ENCODE peak calls at places on chromosomes 13 and 19, in eight cellular contexts. T, N, A, L, O, G, V and W are unnamed samples.

GRCh38 chr19:5893907-5894703 is 9.5 kb downstream of the NDUFA11 start:
- DNase-seq in T (no peak), N (peak), A (no peak), L (no peak), O (no peak), G (no peak), V (no peak), W (peak)

GRCh38 chr13:71880753-71881541 is 13.9 kb upstream of the DACH1 start:
- DNase-seq in T (no peak), N (no peak), A (no peak), L (no peak), O (no peak), G (no peak), V (no peak), W (no peak)

GRCh38 chr13:64074989-64075474 is 2659.4 kb upstream of the PCDH20 start:
- DNase-seq in T (no peak), N (no peak), A (no peak), L (no peak), O (no peak), G (no peak), V (no peak), W (no peak)

GRCh38 chr13:111256946-111257345 is 63.5 kb upstream of the TEX29 start:
- DNase-seq in T (no peak), N (no peak), A (no peak), L (no peak), O (no peak), G (no peak), V (no peak), W (no peak)

GRCh38 chr19:15330801-15331418 is 1.4 kb downstream of the BRD4 start:
- DNase-seq in T (peak), N (no peak), A (peak), L (no peak), O (no peak), G (peak), V (no peak), W (no peak)

GRCh38 chr13:27283906-27284523 is 13.4 kb downstream of the RASL11A start:
- DNase-seq in T (no peak), N (no peak), A (peak), L (no peak), O (no peak), G (peak), V (no peak), W (no peak)

GRCh38 chr19:3863648-3864047 is 5.2 kb downstream of the ZFR2 start:
- DNase-seq in T (no peak), N (no peak), A (no peak), L (no peak), O (no peak), G (no peak), V (peak), W (no peak)

GRCh38 chr13:110305949-110306339 is 1.0 kb downstream of the COL4A1 start:
- DNase-seq in T (no peak), N (peak), A (no peak), L (no peak), O (no peak), G (no peak), V (no peak), W (no peak)

GRCh38 chr19:3433313-3433712 is 47.0 kb downstream of the SMIM24 start:
- DNase-seq in T (no peak), N (no peak), A (no peak), L (no peak), O (no peak), G (no peak), V (no peak), W (no peak)

GRCh38 chr13:33050161-33050560 is 33.9 kb downstream of the KL start:
- DNase-seq in T (no peak), N (no peak), A (no peak), L (no peak), O (no peak), G (no peak), V (no peak), W (no peak)

GRCh38 chr19:47343194-47343802 is 5.8 kb upstream of the DHX34 start:
- DNase-seq in T (no peak), N (no peak), A (no peak), L (no peak), O (no peak), G (no peak), V (no peak), W (no peak)

GRCh38 chr13:109869312-109870237 is 83.2 kb upstream of the IRS2 start:
- DNase-seq in T (peak), N (peak), A (peak), L (no peak), O (peak), G (peak), V (no peak), W (peak)

GRCh38 chr13:81539643-81540150 is 1198.8 kb upstream of the SPRY2 start:
- DNase-seq in T (no peak), N (no peak), A (no peak), L (no peak), O (no peak), G (no peak), V (no peak), W (no peak)

GRCh38 chr13:41398494-41399190 is 58.7 kb upstream of the RGCC start:
- DNase-seq in T (no peak), N (no peak), A (no peak), L (no peak), O (no peak), G (no peak), V (no peak), W (no peak)

GRCh38 chr13:28459911-28460310 is 35.0 kb downstream of the FLT1 start:
- DNase-seq in T (no peak), N (no peak), A (no peak), L (no peak), O (no peak), G (no peak), V (peak), W (no peak)

GRCh38 chr19:40811478-40812341 is 12.7 kb downstream of the EGLN2 start:
- DNase-seq in T (no peak), N (peak), A (no peak), L (no peak), O (peak), G (no peak), V (no peak), W (no peak)

GRCh38 chr13:87094646-87095045 is 576.5 kb upstream of the SLITRK5 start:
- DNase-seq in T (no peak), N (no peak), A (no peak), L (no peak), O (no peak), G (no peak), V (no peak), W (no peak)

GRCh38 chr13:41028051-41028450 is 8.9 kb upstream of the ELF1 start:
- DNase-seq in T (peak), N (no peak), A (no peak), L (no peak), O (no peak), G (no peak), V (no peak), W (no peak)

GRCh38 chr19:926595-927043 is 784 bp downstream of the ARID3A start:
- DNase-seq in T (no peak), N (peak), A (peak), L (no peak), O (no peak), G (no peak), V (no peak), W (no peak)

GRCh38 chr13:33123066-33123940 is 107.1 kb downstream of the KL start:
- DNase-seq in T (peak), N (peak), A (no peak), L (peak), O (no peak), G (peak), V (no peak), W (no peak)

GRCh38 chr13:79451500-79451962 is 29.4 kb upstream of the NDFIP2 start:
- DNase-seq in T (peak), N (no peak), A (peak), L (no peak), O (peak), G (peak), V (no peak), W (peak)

GRCh38 chr13:56378566-56378965 is 762.2 kb upstream of the PRR20A start:
- DNase-seq in T (no peak), N (no peak), A (no peak), L (no peak), O (no peak), G (no peak), V (no peak), W (no peak)

GRCh38 chr13:111911754-111912452 is 155.0 kb upstream of the SOX1 start:
- DNase-seq in T (no peak), N (no peak), A (no peak), L (no peak), O (no peak), G (no peak), V (no peak), W (no peak)

GRCh38 chr13:26019881-26020535 is 31.8 kb downstream of the SHISA2 start:
- DNase-seq in T (peak), N (no peak), A (no peak), L (no peak), O (no peak), G (peak), V (no peak), W (no peak)

GRCh38 chr19:54418030-54418929 is 3.0 kb downstream of the TTYH1 start:
- DNase-seq in T (peak), N (no peak), A (peak), L (no peak), O (no peak), G (peak), V (no peak), W (no peak)

GRCh38 chr13:72530471-72530870 is 197.0 kb downstream of the MZT1 start:
- DNase-seq in T (peak), N (no peak), A (no peak), L (no peak), O (no peak), G (no peak), V (no peak), W (no peak)

GRCh38 chr13:30341815-30342570 is 34.6 kb upstream of the KATNAL1 start:
- DNase-seq in T (peak), N (peak), A (no peak), L (peak), O (no peak), G (peak), V (peak), W (peak)

GRCh38 chr19:49916839-49917733 is 11.9 kb upstream of the ATF5 start:
- DNase-seq in T (no peak), N (no peak), A (no peak), L (no peak), O (no peak), G (no peak), V (no peak), W (no peak)
- TF ChIP-seq CTCF in T (no peak), N (no peak), A (peak), L (no peak), O (no peak), G (no peak), V (no peak), W (peak)

GRCh38 chr19:32068805-32069204 is 276.6 kb upstream of the ZNF507 start:
- DNase-seq in T (no peak), N (no peak), A (no peak), L (no peak), O (no peak), G (no peak), V (no peak), W (no peak)

GRCh38 chr19:32070101-32070500 is 275.3 kb upstream of the ZNF507 start:
- DNase-seq in T (no peak), N (no peak), A (no peak), L (no peak), O (no peak), G (no peak), V (no peak), W (no peak)

GRCh38 chr19:32063601-32064000 is 281.8 kb upstream of the ZNF507 start:
- DNase-seq in T (no peak), N (no peak), A (no peak), L (no peak), O (no peak), G (no peak), V (no peak), W (no peak)

GRCh38 chr19:32066056-32066455 is 279.4 kb upstream of the ZNF507 start:
- DNase-seq in T (no peak), N (no peak), A (no peak), L (no peak), O (no peak), G (no peak), V (no peak), W (no peak)

DNA sequence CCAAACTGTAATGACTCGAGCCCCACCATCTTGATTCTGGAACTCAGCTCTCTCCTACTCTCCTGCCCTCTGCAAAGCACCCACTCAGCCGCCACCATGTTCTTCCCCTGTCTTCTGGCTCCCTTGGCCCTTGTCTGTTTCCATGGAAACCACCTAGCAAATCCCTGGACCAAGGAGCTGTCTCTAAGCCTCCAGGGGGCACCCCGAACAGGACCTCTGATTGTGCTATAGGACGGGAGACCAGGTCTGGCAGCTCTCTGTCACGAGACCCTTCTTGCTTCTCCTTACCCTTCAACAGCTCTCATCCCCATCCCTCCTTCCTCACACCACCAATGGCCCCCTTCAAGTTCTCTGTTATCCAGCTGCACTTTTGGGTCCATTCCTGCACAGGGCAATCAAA is 277.7 kb upstream of the ZNF507 start:
- DNase-seq in T (no peak), N (no peak), A (peak), L (no peak), O (no peak), G (no peak), V (no peak), W (no peak)
- TF ChIP-seq CTCF in T (no peak), N (no peak), A (no peak), L (no peak), O (no peak), G (no peak), V (no peak), W (no peak)

DNA sequence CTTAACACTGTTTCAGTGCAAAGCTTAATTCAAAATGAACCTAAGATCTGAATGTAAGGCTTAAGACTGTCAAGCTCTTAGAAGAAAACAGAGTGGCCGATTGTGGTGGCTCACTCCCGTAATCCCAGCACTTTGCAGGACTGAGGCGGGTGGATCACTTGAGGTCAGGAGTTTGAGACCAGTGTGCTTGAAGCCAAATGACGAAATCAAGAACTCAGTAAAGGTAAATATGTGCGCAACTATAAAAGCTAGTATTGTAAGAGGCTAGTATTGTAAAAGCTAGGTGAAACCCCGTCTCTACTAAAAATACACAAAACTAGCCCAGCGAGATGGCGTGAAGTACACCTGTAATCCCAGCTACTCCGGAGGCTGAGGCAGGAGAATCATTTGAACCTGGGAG is 12.7 kb downstream of the ATP4B start:
- DNase-seq in T (no peak), N (no peak), A (no peak), L (no peak), O (no peak), G (no peak), V (no peak), W (no peak)
- TF ChIP-seq CTCF in T (no peak), N (no peak), A (no peak), L (no peak), O (no peak), G (no peak), V (no peak), W (no peak)

GRCh38 chr13:51733656-51734334 is 70.2 kb downstream of the DHRS12 start:
- DNase-seq in T (peak), N (no peak), A (no peak), L (no peak), O (no peak), G (no peak), V (no peak), W (no peak)

GRCh38 chr13:51728972-51729371 is 75.0 kb downstream of the DHRS12 start:
- DNase-seq in T (peak), N (no peak), A (no peak), L (no peak), O (no peak), G (peak), V (no peak), W (no peak)

GRCh38 chr13:51729853-51730553 is 74.0 kb downstream of the DHRS12 start:
- DNase-seq in T (peak), N (peak), A (peak), L (no peak), O (no peak), G (peak), V (no peak), W (no peak)

GRCh38 chr13:51730927-51731326 is 73.0 kb downstream of the DHRS12 start:
- DNase-seq in T (no peak), N (no peak), A (no peak), L (no peak), O (no peak), G (no peak), V (no peak), W (no peak)

DNA sequence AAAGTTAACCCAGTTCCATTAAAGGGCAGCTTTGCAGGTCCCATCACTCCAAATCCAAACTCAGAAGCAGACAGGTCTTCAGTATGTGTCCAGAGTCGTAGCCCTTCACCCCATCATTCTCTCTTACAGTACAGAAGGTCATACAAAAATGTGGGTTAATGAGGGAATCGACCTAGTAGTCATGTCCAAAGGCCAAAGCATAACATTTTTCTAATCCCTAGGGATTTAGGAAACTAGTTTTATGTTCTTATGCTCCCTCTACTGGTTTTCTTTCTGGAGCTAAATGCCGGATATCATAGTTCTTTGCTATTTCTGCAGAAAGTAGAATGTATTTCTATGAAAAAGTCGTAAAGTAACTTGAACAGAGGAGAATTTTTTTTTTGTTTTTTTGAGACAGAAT is 72.2 kb downstream of the DHRS12 start:
- DNase-seq in T (peak), N (no peak), A (peak), L (no peak), O (no peak), G (peak), V (no peak), W (no peak)
- TF ChIP-seq CTCF in T (peak), N (peak), A (peak), L (no peak), O (no peak), G (peak), V (no peak), W (peak)

GRCh38 chr13:45445053-45445452 is 19.7 kb upstream of the COG3 start:
- DNase-seq in T (no peak), N (no peak), A (no peak), L (no peak), O (no peak), G (no peak), V (no peak), W (no peak)

GRCh38 chr13:45439000-45439399 is 20.8 kb upstream of the SLC25A30 start:
- DNase-seq in T (no peak), N (no peak), A (no peak), L (no peak), O (no peak), G (no peak), V (no peak), W (no peak)

GRCh38 chr13:45446181-45446580 is 18.6 kb upstream of the COG3 start:
- DNase-seq in T (peak), N (no peak), A (no peak), L (no peak), O (no peak), G (peak), V (no peak), W (no peak)

GRCh38 chr13:45439781-45440462 is 21.7 kb upstream of the SLC25A30 start:
- DNase-seq in T (no peak), N (no peak), A (no peak), L (no peak), O (no peak), G (no peak), V (no peak), W (no peak)

DNA sequence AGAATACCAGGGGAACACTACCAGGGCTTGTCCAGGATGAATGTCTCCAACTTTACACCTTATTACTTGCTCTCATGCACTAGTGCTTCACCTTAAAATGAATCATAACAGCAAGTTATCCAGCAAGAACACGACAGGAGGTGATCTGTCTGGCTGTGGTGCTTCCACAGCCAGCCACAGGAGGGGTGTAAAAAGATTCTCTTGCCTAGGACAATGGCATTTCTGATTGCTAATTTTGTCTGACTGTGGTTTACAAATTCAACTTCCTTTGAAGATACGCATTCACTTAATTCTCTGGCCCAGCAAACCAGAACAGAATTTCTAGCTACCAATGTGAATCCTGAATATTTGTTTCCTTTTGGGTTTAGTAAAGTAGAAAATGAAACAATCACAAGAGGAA is 23.1 kb upstream of the COG3 start:
- DNase-seq in T (peak), N (no peak), A (peak), L (no peak), O (no peak), G (peak), V (no peak), W (no peak)
- TF ChIP-seq CTCF in T (no peak), N (no peak), A (no peak), L (peak), O (no peak), G (peak), V (no peak), W (no peak)